ENCODE peak calls at places on chromosomes 11 and 22, in nine cellular contexts. Q is pancreas, M is uterus, O is astrocyte of the spinal cord, L is endothelial cell of umbilical vein, W is A549, E is lung, A is K562, H is AG04450. U is an unnamed sample.

GRCh38 chr11:1841511-1842148 is 2.8 kb downstream of the TNNI2 start:
- DNase-seq in M (no peak), H (no peak), O (no peak), A (no peak), E (no peak), W (no peak), Q (peak; percentile 47), L (no peak), U (no peak)

GRCh38 chr22:22716136-22716535 is 71.7 kb downstream of the GGTLC2 start:
- DNase-seq in L (no peak), E (no peak), Q (no peak), W (no peak), O (no peak), M (no peak), H (no peak), A (no peak), U (no peak)

GRCh38 chr11:124882339-124883071 is 15.2 kb downstream of the ROBO4 start:
- DNase-seq in H (no peak), A (no peak), L (peak; percentile 74), W (no peak), Q (no peak), O (peak; percentile 13), E (no peak), M (no peak), U (no peak)

GRCh38 chr11:129967996-129968395 is 34.6 kb downstream of the PRDM10 start:
- DNase-seq in H (no peak), L (no peak), W (no peak), O (no peak), A (no peak), E (no peak), Q (no peak), M (no peak), U (no peak)

GRCh38 chr22:37237371-37238268 is 6.4 kb downstream of the RAC2 start:
- DNase-seq in O (peak; percentile 23), E (no peak), H (no peak), Q (no peak), M (no peak), A (no peak), W (no peak), L (no peak), U (no peak)

GRCh38 chr11:113690619-113691569 is 15.2 kb downstream of the TMPRSS5 start:
- DNase-seq in L (no peak), A (peak; percentile 92), M (no peak), E (no peak), H (no peak), W (peak; percentile 84), O (peak; percentile 73), Q (no peak), U (peak; percentile 20)

GRCh38 chr11:129657866-129658557 is 157.6 kb upstream of the TMEM45B start:
- DNase-seq in W (no peak), Q (no peak), M (no peak), E (no peak), O (no peak), A (no peak), L (no peak), H (no peak), U (no peak)

GRCh38 chr11:119339581-119340334 is 925 bp downstream of the C1QTNF5 start:
- DNase-seq in O (peak; percentile 51), L (peak; percentile 71), M (peak; percentile 76), H (no peak), E (peak; percentile 63), Q (peak; percentile 85), A (peak; percentile 92), W (no peak), U (no peak)

GRCh38 chr11:127042445-127042844 is 41.9 kb upstream of the KIRREL3 start:
- DNase-seq in H (peak; percentile 16), L (no peak), E (no peak), O (peak; percentile 13), W (no peak), M (no peak), Q (no peak), A (no peak), U (peak; percentile 11)

GRCh38 chr22:37457093-37457893 is 28.9 kb downstream of the MFNG start:
- DNase-seq in A (peak; percentile 83), L (peak; percentile 60), Q (peak; percentile 87), W (peak; percentile 67), O (peak; percentile 52), E (peak; percentile 85), M (peak; percentile 24), H (no peak), U (no peak)

GRCh38 chr11:86559311-86559945 is 113.0 kb downstream of the ME3 start:
- DNase-seq in M (no peak), E (no peak), A (no peak), W (no peak), O (peak; percentile 84), H (no peak), L (peak; percentile 79), Q (no peak), U (no peak)

GRCh38 chr22:31233001-31233400 is 20.9 kb downstream of the LIMK2 start:
- DNase-seq in E (no peak), M (no peak), Q (no peak), O (no peak), A (no peak), L (peak; percentile 62), H (no peak), W (no peak), U (no peak)

GRCh38 chr11:108854366-108854765 is 189.5 kb downstream of the DDX10 start:
- DNase-seq in O (peak; percentile 38), M (no peak), E (no peak), Q (no peak), A (no peak), L (peak; percentile 71), H (no peak), W (no peak), U (no peak)

GRCh38 chr11:1151366-1152315 is 6.1 kb upstream of the MUC5AC start:
- DNase-seq in E (no peak), A (no peak), O (no peak), M (no peak), Q (no peak), H (no peak), W (peak; percentile 76), L (no peak), U (no peak)

GRCh38 chr11:30487200-30487898 is 98.8 kb downstream of the MPPED2 start:
- DNase-seq in A (no peak), O (peak; percentile 43), Q (no peak), H (no peak), W (no peak), E (no peak), M (no peak), L (no peak), U (no peak)

GRCh38 chr11:8566613-8567210 is 27.3 kb downstream of the STK33 start:
- DNase-seq in A (peak; percentile 6), M (no peak), Q (no peak), O (peak; percentile 68), L (peak; percentile 50), H (no peak), E (no peak), W (peak; percentile 44), U (peak; percentile 5)

GRCh38 chr11:88139865-88140264 is 35.4 kb downstream of the RAB38 start:
- DNase-seq in O (no peak), Q (no peak), H (no peak), L (no peak), A (no peak), W (no peak), E (no peak), M (no peak), U (no peak)

GRCh38 chr11:45665206-45665932 is at the start of gene CHST1:
- DNase-seq in L (peak; percentile 51), O (peak; percentile 13), W (peak; percentile 21), M (peak; percentile 37), Q (peak; percentile 63), A (peak; percentile 82), E (peak; percentile 34), H (no peak), U (no peak)

GRCh38 chr11:130832571-130833432 is 83.5 kb downstream of the SNX19 start:
- DNase-seq in L (no peak), O (peak; percentile 51), W (no peak), H (no peak), M (no peak), Q (no peak), A (no peak), E (no peak), U (no peak)

GRCh38 chr11:62787005-62787759 is at the start of gene TMEM179B:
- DNase-seq in M (peak; percentile 99), H (peak; percentile 93), E (peak; percentile 99), L (peak; percentile 97), W (peak; percentile 98), Q (peak; percentile 96), A (peak; percentile 84), O (peak; percentile 98), U (peak; percentile 86)
- TF ChIP-seq CTCF in M (peak; percentile 61), H (peak; percentile 70), E (peak; percentile 52), L (peak; percentile 83), W (no peak), Q (no peak), A (peak; percentile 81), O (peak; percentile 76), U (peak; percentile 74)

DNA sequence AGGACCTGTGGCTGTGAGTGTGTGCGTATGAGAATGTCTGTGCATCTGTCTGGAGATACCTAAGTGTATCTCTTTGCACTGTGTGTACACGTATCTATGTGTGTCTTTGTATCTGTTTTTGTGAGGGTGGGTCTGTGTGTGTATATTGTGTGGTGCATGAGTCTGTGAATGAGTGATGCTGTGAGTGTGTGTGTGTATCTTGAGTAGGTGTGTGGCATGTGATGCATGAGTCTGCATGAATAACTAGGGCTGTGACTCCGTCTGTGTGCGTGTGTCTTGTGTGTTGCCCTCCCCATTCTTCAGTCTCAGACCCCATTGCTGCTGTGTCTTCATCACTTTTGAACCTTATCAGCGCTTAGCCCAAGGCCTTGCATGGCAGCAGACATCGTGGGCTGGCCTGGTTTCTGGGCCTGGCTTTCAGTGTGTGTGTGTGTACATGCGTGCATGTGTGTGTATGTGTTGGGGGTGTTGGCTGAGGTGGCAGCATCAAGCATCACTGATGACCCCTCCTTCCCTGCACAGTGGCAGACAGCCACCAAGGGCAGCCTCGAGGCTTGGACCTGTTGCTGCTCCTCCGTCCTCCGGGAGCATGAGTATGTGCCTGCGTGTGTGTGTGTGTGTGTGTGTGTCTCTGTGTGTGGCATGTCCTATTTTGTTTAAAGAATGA is 1.4 kb downstream of the SGSM1 start:
- DNase-seq in A (no peak), O (no peak), E (no peak), L (no peak), H (no peak), M (peak; percentile 22), Q (peak; percentile 40), W (peak; percentile 22), U (no peak)
- H3K4me3 ChIP-seq in A (no peak overlapping the region), O (no peak overlapping the region), E (no peak overlapping the region), L (no peak overlapping the region), H (no peak overlapping the region), M (no peak overlapping the region), Q (no peak overlapping the region), W (no peak overlapping the region), U (no peak overlapping the region)

GRCh38 chr22:30178180-30179126 is 68.1 kb downstream of the LIF start:
- DNase-seq in M (no peak), O (peak; percentile 18), Q (no peak), H (no peak), W (no peak), L (no peak), A (no peak), E (no peak), U (no peak)
- TF ChIP-seq CTCF in M (no peak), O (peak; percentile 4), Q (no peak), H (peak; percentile 7), W (no peak), L (no peak), A (no peak), E (no peak), U (no peak)

DNA sequence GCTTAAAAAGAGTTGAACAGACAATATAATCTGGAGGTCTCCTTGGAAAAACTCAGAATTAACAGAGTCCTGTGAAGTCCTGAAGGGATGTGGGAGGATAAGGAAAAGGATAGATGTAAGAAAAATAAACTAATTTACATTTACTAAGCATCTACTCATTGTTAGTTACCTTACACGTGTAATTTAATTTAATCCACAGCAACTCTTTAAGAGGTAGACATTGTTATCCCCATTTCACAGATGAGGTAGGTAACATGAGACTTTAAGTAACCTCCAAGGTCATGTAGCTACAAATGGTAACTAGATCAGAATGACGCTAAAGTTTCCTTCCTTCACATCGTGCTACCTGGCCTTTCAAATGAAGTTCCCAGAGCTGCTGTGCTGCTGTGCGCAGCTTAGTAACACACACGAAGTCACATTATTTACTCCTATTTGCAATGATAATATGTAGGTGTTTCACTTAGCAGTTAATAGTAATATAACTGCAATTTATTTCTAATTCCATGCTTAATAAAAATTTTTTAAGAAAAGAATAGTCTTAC is 5.7 kb upstream of the PDE3B start:
- DNase-seq in E (no peak), A (no peak), L (no peak), H (no peak), Q (no peak), W (no peak), O (no peak), M (no peak), U (no peak)
- H3K4me3 ChIP-seq in E (no peak overlapping the region), A (no peak overlapping the region), L (no peak overlapping the region), H (no peak overlapping the region), Q (no peak overlapping the region), W (no peak overlapping the region), O (no peak overlapping the region), M (no peak overlapping the region), U (no peak overlapping the region)